ENCODE peak calls at places on chromosomes 1 and 21, in four cellular contexts. S is SK-N-SH, D is GM12878, L is HCT116. K is an unnamed sample.

GRCh38 chr1:235960799-235961198 is 94.1 kb upstream of the LYST start:
- DNase-seq in S (no peak), D (no peak), L (no peak), K (no peak)

GRCh38 chr1:247246325-247247115 is 9.4 kb upstream of the VN1R5 start:
- DNase-seq in S (no peak), D (no peak), L (no peak), K (no peak)

GRCh38 chr1:156682166-156682890 is 5.1 kb upstream of the NES start:
- DNase-seq in S (no peak), D (no peak), L (no peak), K (no peak)

GRCh38 chr1:234730542-234731370 is 120.8 kb upstream of the IRF2BP2 start:
- DNase-seq in S (no peak), D (peak), L (no peak), K (no peak)

GRCh38 chr21:15682182-15682895 is 47.4 kb upstream of the USP25 start:
- DNase-seq in S (no peak), D (no peak), L (no peak), K (no peak)

GRCh38 chr1:84613887-84614286 is 39.6 kb upstream of the CTBS start:
- DNase-seq in S (no peak), D (no peak), L (no peak), K (no peak)

GRCh38 chr1:34425785-34426184 is 249.1 kb downstream of the C1orf94 start:
- DNase-seq in S (no peak), D (no peak), L (no peak), K (no peak)

GRCh38 chr1:246497331-246497915 is 9.7 kb downstream of the SMYD3 start:
- DNase-seq in S (peak), D (no peak), L (peak), K (peak)

GRCh38 chr1:62093261-62093660 is 101.4 kb upstream of the L1TD1 start:
- DNase-seq in S (no peak), D (no peak), L (no peak), K (no peak)

GRCh38 chr1:3087049-3087448 is 18.0 kb downstream of the PRDM16 start:
- DNase-seq in S (no peak), D (no peak), L (no peak), K (no peak)

GRCh38 chr1:221356693-221357092 is 385.2 kb downstream of the DUSP10 start:
- DNase-seq in S (no peak), D (no peak), L (no peak), K (no peak)
- TF ChIP-seq JUND in S (no peak), D (no peak), L (no peak), K (no peak)

DNA sequence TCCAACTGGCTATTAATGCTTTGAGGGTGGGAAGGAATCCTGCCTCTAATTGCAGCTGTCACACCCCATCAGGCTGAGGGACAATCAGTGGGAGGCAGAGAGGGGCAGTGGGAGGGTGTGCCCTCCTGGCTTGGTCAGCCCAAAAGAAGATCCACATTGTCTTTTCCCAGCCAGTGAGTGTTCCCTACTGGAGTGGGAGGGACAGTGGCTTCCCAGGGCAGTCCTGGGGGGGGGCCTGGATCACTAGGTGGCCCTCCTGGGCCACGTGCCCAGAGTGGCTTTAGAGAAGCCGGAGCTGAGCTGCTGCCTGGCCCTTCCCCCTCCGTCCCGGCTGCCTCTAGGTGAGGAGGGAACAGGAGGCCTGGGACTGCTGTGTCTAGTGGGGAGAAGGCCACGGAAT is 14.0 kb downstream of the INKA2 start:
- DNase-seq in S (no peak), D (no peak), L (no peak), K (no peak)
- TF ChIP-seq JUND in S (no peak), D (no peak), L (no peak), K (no peak)

GRCh38 chr1:116765962-116766361 is 11.7 kb downstream of the CD2 start:
- DNase-seq in S (no peak), D (no peak), L (no peak), K (peak)

GRCh38 chr1:116763116-116763786 is 9.0 kb downstream of the CD2 start:
- DNase-seq in S (no peak), D (no peak), L (no peak), K (no peak)

GRCh38 chr1:116764906-116765862 is 11.0 kb downstream of the CD2 start:
- DNase-seq in S (no peak), D (no peak), L (no peak), K (no peak)

GRCh38 chr1:116763787-116764465 is 9.7 kb downstream of the CD2 start:
- DNase-seq in S (peak), D (no peak), L (peak), K (peak)

DNA sequence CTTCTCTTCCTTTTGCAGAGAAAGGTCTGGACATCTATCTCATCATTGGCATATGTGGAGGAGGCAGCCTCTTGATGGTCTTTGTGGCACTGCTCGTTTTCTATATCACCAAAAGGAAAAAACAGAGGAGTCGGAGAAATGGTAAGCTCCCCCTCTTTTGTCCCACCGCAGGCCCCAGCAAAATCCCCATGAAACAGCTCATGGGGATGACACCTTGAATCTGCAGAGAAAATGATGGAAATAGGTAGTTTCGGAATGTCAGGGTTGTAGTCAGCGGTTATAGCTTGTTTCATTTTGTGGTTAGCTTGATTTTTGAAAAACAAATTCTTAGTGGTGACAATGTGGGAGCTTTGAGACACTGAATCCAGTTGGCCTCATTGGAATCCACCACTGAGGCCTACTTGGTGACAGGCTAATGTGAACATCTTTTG is 10.3 kb downstream of the CD2 start:
- DNase-seq in S (no peak), D (peak), L (no peak), K (no peak)
- TF ChIP-seq JUND in S (no peak), D (no peak), L (no peak), K (no peak)

DNA sequence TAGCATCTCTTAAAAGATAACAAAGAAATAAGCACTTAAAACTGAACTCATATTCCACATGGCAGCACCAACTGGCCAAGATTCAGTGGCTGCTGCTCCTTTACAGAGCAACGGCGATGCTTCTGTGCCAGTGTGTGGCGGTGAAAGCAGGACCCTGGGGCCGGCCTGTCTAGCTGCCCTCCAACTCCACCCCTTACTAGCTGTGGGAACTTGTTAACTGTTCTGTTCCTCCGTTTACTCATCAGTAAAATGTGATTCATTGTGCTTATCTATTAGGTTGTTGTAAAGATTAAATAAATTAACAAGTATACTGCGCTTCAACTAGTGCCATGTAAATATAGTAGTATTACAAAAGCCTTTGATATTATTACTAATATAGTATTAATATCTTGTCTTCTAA is 133.2 kb downstream of the GDAP2 start:
- DNase-seq in S (no peak), D (no peak), L (no peak), K (no peak)
- TF ChIP-seq JUND in S (no peak), D (no peak), L (no peak), K (no peak)

GRCh38 chr1:65527211-65527610 is 106.7 kb downstream of the LEPR start:
- DNase-seq in S (peak), D (no peak), L (no peak), K (peak)

GRCh38 chr1:65526049-65526556 is 105.6 kb downstream of the LEPR start:
- DNase-seq in S (no peak), D (no peak), L (no peak), K (no peak)

GRCh38 chr1:65524931-65525296 is 104.4 kb downstream of the LEPR start:
- DNase-seq in S (no peak), D (no peak), L (no peak), K (no peak)

GRCh38 chr1:65527672-65528071 is 107.2 kb downstream of the LEPR start:
- DNase-seq in S (peak), D (no peak), L (no peak), K (no peak)

DNA sequence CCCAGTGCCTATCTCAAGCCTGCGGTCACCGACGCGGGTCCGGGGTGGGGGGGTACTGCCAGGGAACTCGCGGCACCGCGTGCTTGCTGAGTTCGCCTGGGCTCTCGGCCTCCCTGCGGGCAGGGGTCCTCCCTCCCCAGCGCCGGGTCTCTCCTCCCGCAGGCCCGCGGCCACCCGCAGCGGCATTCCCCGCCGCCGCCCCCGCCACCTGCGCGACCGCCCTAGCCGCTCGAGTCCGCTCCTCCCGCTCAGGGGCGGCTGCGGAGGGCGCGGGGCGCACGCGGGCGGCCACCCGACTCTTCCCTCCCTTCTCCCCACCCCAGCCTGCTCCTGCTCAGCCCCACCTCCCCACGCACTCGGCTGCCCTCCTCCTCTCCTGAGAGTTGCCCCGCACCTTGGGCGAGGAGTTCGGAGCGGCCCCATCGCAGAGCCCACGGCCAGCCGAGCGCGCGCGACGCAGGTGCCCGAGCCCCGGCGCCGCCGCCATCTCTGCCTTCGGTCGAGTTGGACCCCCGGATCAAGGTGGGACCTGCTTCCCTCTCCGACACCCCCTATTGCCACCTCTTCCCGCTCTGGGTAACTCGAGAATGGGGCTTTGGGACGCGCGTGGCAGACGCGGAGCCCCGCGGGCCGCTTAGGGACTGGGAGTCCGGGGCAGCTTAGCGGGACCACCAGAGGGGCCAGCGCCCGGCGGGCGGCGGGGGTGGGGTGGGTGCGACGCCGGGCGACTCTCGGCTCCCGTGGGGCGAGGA is 105.0 kb downstream of the LEPR start:
- DNase-seq in S (peak), D (no peak), L (no peak), K (no peak)
- TF ChIP-seq JUND in S (no peak), D (no peak), L (no peak), K (no peak)

DNA sequence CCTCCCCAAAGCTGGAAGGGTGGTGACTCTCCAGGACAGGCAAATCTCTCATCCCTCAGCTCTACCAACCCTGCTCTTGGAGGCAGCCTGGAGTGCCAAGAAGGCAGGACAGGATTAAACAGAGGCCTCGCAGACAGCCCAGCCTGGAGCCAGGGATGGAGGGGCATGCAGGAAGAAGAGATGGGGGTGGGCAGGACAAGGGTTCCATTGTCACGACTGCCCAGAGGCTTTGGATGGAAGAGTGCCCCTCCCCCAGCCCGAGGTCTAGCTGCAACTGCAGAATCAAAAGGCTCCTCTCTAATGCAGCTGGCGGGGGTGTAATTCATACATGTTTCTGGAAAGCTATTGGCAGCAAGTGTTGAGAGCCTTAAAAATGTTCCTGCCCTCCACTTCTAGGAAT is 8.9 kb downstream of the RAB7B start:
- DNase-seq in S (no peak), D (no peak), L (no peak), K (no peak)
- TF ChIP-seq JUND in S (no peak), D (no peak), L (no peak), K (no peak)

DNA sequence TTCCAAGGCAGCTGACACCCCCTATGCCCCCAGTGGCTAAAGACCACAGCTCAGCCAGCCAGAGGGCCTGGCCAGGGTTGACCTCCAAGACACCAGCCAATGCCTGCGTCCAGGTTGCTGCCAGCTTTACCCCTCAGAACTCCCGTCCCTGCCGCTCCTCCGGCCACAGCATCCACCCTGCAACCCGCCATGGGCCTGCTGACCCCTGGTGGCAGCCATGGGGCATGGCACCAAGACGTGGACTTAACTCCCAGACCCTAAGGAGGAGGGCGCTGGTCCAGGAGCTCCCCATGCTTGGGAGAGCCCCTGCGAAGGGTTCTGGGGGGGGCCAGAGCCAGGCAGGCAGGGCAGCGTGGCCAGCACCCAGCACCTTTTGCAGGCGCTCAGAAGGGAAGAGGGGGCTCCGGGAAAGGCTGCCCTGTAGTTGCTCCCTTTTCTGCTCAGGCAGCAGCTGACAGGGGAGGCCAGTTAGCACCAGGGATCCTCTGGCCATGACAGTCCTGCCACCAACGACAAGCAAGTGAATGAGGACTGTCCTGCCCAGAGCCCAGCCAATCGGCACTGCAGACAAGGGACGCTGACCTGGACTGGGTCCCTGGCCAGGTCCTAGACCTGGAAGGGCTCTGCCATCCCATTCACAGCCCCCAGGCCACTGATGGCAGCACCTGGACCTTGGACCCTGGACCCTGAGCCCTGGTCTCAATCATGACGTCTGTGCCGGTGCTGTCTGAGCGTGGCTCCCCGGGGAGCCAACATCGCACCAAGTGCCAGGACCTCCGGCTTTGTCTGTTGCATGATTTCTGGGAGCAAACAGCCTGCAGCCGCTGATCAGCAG is 246.2 kb downstream of the NPHP4 start:
- DNase-seq in S (peak), D (no peak), L (peak), K (peak)
- TF ChIP-seq JUND in S (no peak), D (no peak), L (no peak), K (no peak)

GRCh38 chr21:24367936-24368335 is 1239.3 kb downstream of the MRPL39 start:
- DNase-seq in S (no peak), D (no peak), L (no peak), K (no peak)
- TF ChIP-seq JUND in S (no peak), D (no peak), L (no peak), K (no peak)